ENCODE peak calls at places on chromosomes 7 and 10, in nine cellular contexts. X, U, D, Z, N, E, O, A and P are unnamed samples.

GRCh38 chr7:6272481-6273323 is at the start of gene CYTH3:
- DNase-seq in U (peak; percentile 95), D (peak; percentile 69), E (peak; percentile 96), Z (peak; percentile 83), N (peak; percentile 77), A (peak; percentile 48), X (peak; percentile 98), O (peak; percentile 70), P (peak; percentile 81)

GRCh38 chr7:11895352-11895751 is 63.4 kb upstream of the THSD7A start:
- DNase-seq in E (no peak), O (no peak), Z (no peak), N (no peak), A (no peak), D (no peak), U (no peak), X (no peak), P (no peak)

GRCh38 chr10:3747248-3747960 is 37.6 kb downstream of the KLF6 start:
- DNase-seq in O (no peak), X (no peak), Z (peak; percentile 27), D (no peak), E (no peak), A (no peak), N (no peak), U (no peak), P (no peak)

GRCh38 chr7:157690058-157690832 is 353.4 kb downstream of the DNAJB6 start:
- DNase-seq in X (no peak), U (peak; percentile 29), Z (no peak), O (no peak), N (no peak), E (no peak), A (no peak), D (no peak), P (peak; percentile 80)

GRCh38 chr10:93077860-93078337 is 4.2 kb downstream of the CYP26A1 start:
- DNase-seq in Z (no peak), D (no peak), U (no peak), N (no peak), X (no peak), O (no peak), E (no peak), A (no peak), P (no peak)

GRCh38 chr7:117588352-117588794 is 108.5 kb downstream of the CFTR start:
- DNase-seq in N (no peak), A (peak; percentile 0), E (no peak), D (no peak), Z (peak; percentile 59), U (no peak), O (no peak), X (no peak), P (no peak)

GRCh38 chr7:1663857-1664651 is 6.0 kb upstream of the ELFN1 start:
- DNase-seq in E (no peak), U (no peak), X (no peak), O (no peak), D (no peak), Z (no peak), N (no peak), A (no peak), P (no peak)

GRCh38 chr10:20986049-20986448 is 88.9 kb upstream of the NEBL start:
- DNase-seq in A (no peak), Z (peak; percentile 52), N (no peak), U (no peak), E (no peak), X (no peak), O (no peak), D (no peak), P (no peak)

GRCh38 chr10:1043532-1043995 is 5.4 kb downstream of the IDI1 start:
- DNase-seq in E (no peak), Z (no peak), A (no peak), X (no peak), U (no peak), N (no peak), O (no peak), D (no peak), P (no peak)

GRCh38 chr7:157006205-157006747 is 4.2 kb downstream of the MNX1 start:
- DNase-seq in A (no peak), O (no peak), N (no peak), X (no peak), U (no peak), D (no peak), Z (no peak), E (no peak), P (no peak)

GRCh38 chr10:1104971-1105370 is 48.8 kb downstream of the WDR37 start:
- DNase-seq in U (no peak), N (no peak), A (no peak), Z (no peak), D (no peak), X (no peak), O (no peak), E (no peak), P (no peak)

GRCh38 chr7:98123073-98123696 is 16.5 kb downstream of the LMTK2 start:
- DNase-seq in N (no peak), X (no peak), D (no peak), E (no peak), A (no peak), U (no peak), O (no peak), Z (no peak), P (no peak)

GRCh38 chr7:80134105-80134535 is 511 bp upstream of the GNAI1 start:
- DNase-seq in N (no peak), E (no peak), X (no peak), Z (no peak), U (no peak), A (no peak), O (no peak), D (no peak), P (no peak)

GRCh38 chr7:26078437-26079362 is 73.3 kb upstream of the NFE2L3 start:
- DNase-seq in U (peak; percentile 29), O (peak; percentile 66), Z (peak; percentile 42), D (peak; percentile 65), X (peak; percentile 64), A (no peak), E (peak; percentile 51), N (peak; percentile 63), P (peak; percentile 88)

GRCh38 chr10:99926925-99927718 is 82.6 kb downstream of the DNMBP start:
- DNase-seq in U (peak; percentile 53), N (no peak), Z (peak; percentile 77), D (no peak), A (no peak), E (peak; percentile 66), O (no peak), X (no peak), P (no peak)

GRCh38 chr7:135744938-135745701 is 3.5 kb downstream of the FAM180A start:
- DNase-seq in A (peak; percentile 76), X (no peak), Z (peak; percentile 59), O (no peak), U (peak; percentile 96), E (peak; percentile 68), D (no peak), N (no peak), P (peak; percentile 46)

GRCh38 chr7:91556956-91557650 is 292.9 kb downstream of the FZD1 start:
- DNase-seq in O (no peak), N (no peak), A (no peak), Z (peak; percentile 18), E (peak; percentile 68), D (no peak), X (no peak), U (no peak), P (no peak)

GRCh38 chr10:59626523-59626869 is 83.2 kb downstream of the SLC16A9 start:
- DNase-seq in O (no peak), N (no peak), X (no peak), D (no peak), A (no peak), E (no peak), U (no peak), Z (no peak), P (peak; percentile 33)

GRCh38 chr7:44142028-44142427 is 896 bp upstream of the MYL7 start:
- DNase-seq in A (no peak), N (no peak), E (no peak), D (no peak), O (no peak), Z (no peak), U (no peak), X (no peak), P (no peak)

GRCh38 chr7:91034459-91035368 is 229.5 kb upstream of the FZD1 start:
- DNase-seq in Z (peak; percentile 74), O (no peak), N (peak; percentile 30), X (peak; percentile 8), A (no peak), D (no peak), U (peak; percentile 70), E (peak; percentile 42), P (peak; percentile 40)

GRCh38 chr7:38506004-38506403 is 125.2 kb downstream of the AMPH start:
- DNase-seq in U (peak; percentile 70), O (no peak), Z (peak; percentile 3), D (no peak), E (no peak), X (no peak), A (no peak), N (no peak), P (no peak)

GRCh38 chr10:52879181-52879607 is 106.6 kb upstream of the MBL2 start:
- DNase-seq in E (no peak), O (no peak), N (no peak), A (no peak), X (no peak), Z (no peak), D (no peak), U (peak; percentile 10), P (no peak)

GRCh38 chr10:92667078-92667477 is 22.7 kb upstream of the HHEX start:
- DNase-seq in N (no peak), O (no peak), D (no peak), E (no peak), A (no peak), X (no peak), Z (no peak), U (no peak), P (no peak)

GRCh38 chr7:107614425-107614824 is 34.4 kb downstream of the BCAP29 start:
- DNase-seq in D (no peak), X (no peak), Z (peak; percentile 77), A (peak; percentile 60), E (no peak), N (no peak), U (peak; percentile 87), O (no peak), P (no peak)

GRCh38 chr10:93968452-93969044 is 25.2 kb upstream of the PLCE1 start:
- DNase-seq in X (no peak), A (no peak), Z (peak; percentile 43), D (no peak), N (no peak), O (no peak), U (no peak), E (no peak), P (no peak)